ENCODE peak calls at places on chromosomes 13 and 19, in seven cellular contexts. One of them, this sample, is unnamed.

GRCh38 chr19:944663-945241 is 18.9 kb downstream of the ARID3A start:
- DNase-seq in NCI-H2029: no peak
- DNase-seq in stimulated activated CD4-positive, alpha-beta T cell treated with anti-CD3 and anti-CD28 coated beads, Interleukin-1b, Interleukin-23, amount 100 ng/mL, for 48 hours: no peak
- DNase-seq in ACHN: no peak
- DNase-seq in neural progenitor cell: no peak
- DNase-seq in T-helper 1 cell: no peak
- DNase-seq in AG09309: no peak
- DNase-seq in this sample: no peak

GRCh38 chr19:16459680-16460079 is 12.1 kb downstream of the EPS15L1 start:
- DNase-seq in ACHN: no peak
- DNase-seq in stimulated activated CD4-positive, alpha-beta T cell treated with anti-CD3 and anti-CD28 coated beads, Interleukin-1b, Interleukin-23, amount 100 ng/mL, for 48 hours: no peak
- DNase-seq in NCI-H2029: no peak
- DNase-seq in neural progenitor cell: no peak
- DNase-seq in AG09309: no peak
- DNase-seq in T-helper 1 cell: no peak
- DNase-seq in this sample: no peak

GRCh38 chr13:50453238-50453637 is 390.3 kb downstream of the DLEU7 start:
- DNase-seq in stimulated activated CD4-positive, alpha-beta T cell treated with anti-CD3 and anti-CD28 coated beads, Interleukin-1b, Interleukin-23, amount 100 ng/mL, for 48 hours: no peak
- DNase-seq in ACHN: no peak
- DNase-seq in neural progenitor cell: no peak
- DNase-seq in NCI-H2029: no peak
- DNase-seq in AG09309: no peak
- DNase-seq in T-helper 1 cell: no peak
- DNase-seq in this sample: no peak

GRCh38 chr19:42634409-42635232 is 39.9 kb upstream of the CEACAM8 start:
- DNase-seq in AG09309: no peak
- DNase-seq in ACHN: peak; percentile 34
- DNase-seq in stimulated activated CD4-positive, alpha-beta T cell treated with anti-CD3 and anti-CD28 coated beads, Interleukin-1b, Interleukin-23, amount 100 ng/mL, for 48 hours: peak; percentile 49
- DNase-seq in neural progenitor cell: peak; percentile 2
- DNase-seq in NCI-H2029: peak; percentile 31
- DNase-seq in T-helper 1 cell: no peak
- DNase-seq in this sample: no peak

GRCh38 chr19:50384685-50385535 is 763 bp downstream of the POLD1 start:
- DNase-seq in T-helper 1 cell: no peak
- DNase-seq in AG09309: no peak
- DNase-seq in neural progenitor cell: peak; percentile 46
- DNase-seq in stimulated activated CD4-positive, alpha-beta T cell treated with anti-CD3 and anti-CD28 coated beads, Interleukin-1b, Interleukin-23, amount 100 ng/mL, for 48 hours: no peak
- DNase-seq in ACHN: no peak
- DNase-seq in NCI-H2029: no peak
- DNase-seq in this sample: no peak

GRCh38 chr13:112900691-112901091 is 68.3 kb upstream of the MCF2L start:
- DNase-seq in NCI-H2029: no peak
- DNase-seq in T-helper 1 cell: no peak
- DNase-seq in stimulated activated CD4-positive, alpha-beta T cell treated with anti-CD3 and anti-CD28 coated beads, Interleukin-1b, Interleukin-23, amount 100 ng/mL, for 48 hours: no peak
- DNase-seq in neural progenitor cell: peak; percentile 44
- DNase-seq in AG09309: no peak
- DNase-seq in ACHN: no peak
- DNase-seq in this sample: no peak

GRCh38 chr13:96684472-96684871 is 309.8 kb downstream of the OXGR1 start:
- DNase-seq in stimulated activated CD4-positive, alpha-beta T cell treated with anti-CD3 and anti-CD28 coated beads, Interleukin-1b, Interleukin-23, amount 100 ng/mL, for 48 hours: no peak
- DNase-seq in neural progenitor cell: no peak
- DNase-seq in T-helper 1 cell: no peak
- DNase-seq in NCI-H2029: no peak
- DNase-seq in ACHN: no peak
- DNase-seq in AG09309: no peak
- DNase-seq in this sample: no peak

GRCh38 chr13:39054112-39054511 is 15.9 kb downstream of the NHLRC3 start:
- DNase-seq in NCI-H2029: no peak
- DNase-seq in T-helper 1 cell: no peak
- DNase-seq in neural progenitor cell: no peak
- DNase-seq in AG09309: no peak
- DNase-seq in ACHN: no peak
- DNase-seq in stimulated activated CD4-positive, alpha-beta T cell treated with anti-CD3 and anti-CD28 coated beads, Interleukin-1b, Interleukin-23, amount 100 ng/mL, for 48 hours: no peak
- DNase-seq in this sample: no peak

GRCh38 chr19:13931582-13932378 is 6.4 kb downstream of the PODNL1 start:
- DNase-seq in AG09309: no peak
- DNase-seq in ACHN: no peak
- DNase-seq in NCI-H2029: no peak
- DNase-seq in neural progenitor cell: no peak
- DNase-seq in stimulated activated CD4-positive, alpha-beta T cell treated with anti-CD3 and anti-CD28 coated beads, Interleukin-1b, Interleukin-23, amount 100 ng/mL, for 48 hours: no peak
- DNase-seq in T-helper 1 cell: no peak
- DNase-seq in this sample: no peak

GRCh38 chr19:33241530-33242101 is 16.0 kb upstream of the SLC7A10 start:
- DNase-seq in AG09309: no peak
- DNase-seq in stimulated activated CD4-positive, alpha-beta T cell treated with anti-CD3 and anti-CD28 coated beads, Interleukin-1b, Interleukin-23, amount 100 ng/mL, for 48 hours: no peak
- DNase-seq in ACHN: no peak
- DNase-seq in neural progenitor cell: peak; percentile 55
- DNase-seq in T-helper 1 cell: no peak
- DNase-seq in NCI-H2029: no peak
- DNase-seq in this sample: no peak

GRCh38 chr13:106210327-106210726 is 325.1 kb downstream of the EFNB2 start:
- DNase-seq in AG09309: no peak
- DNase-seq in neural progenitor cell: no peak
- DNase-seq in ACHN: no peak
- DNase-seq in NCI-H2029: no peak
- DNase-seq in T-helper 1 cell: no peak
- DNase-seq in stimulated activated CD4-positive, alpha-beta T cell treated with anti-CD3 and anti-CD28 coated beads, Interleukin-1b, Interleukin-23, amount 100 ng/mL, for 48 hours: no peak
- DNase-seq in this sample: no peak

GRCh38 chr19:29694669-29695627 is 20.1 kb downstream of the C19orf12 start:
- DNase-seq in neural progenitor cell: peak; percentile 85
- DNase-seq in T-helper 1 cell: peak; percentile 70
- DNase-seq in AG09309: peak; percentile 37
- DNase-seq in ACHN: peak; percentile 45
- DNase-seq in NCI-H2029: peak; percentile 90
- DNase-seq in stimulated activated CD4-positive, alpha-beta T cell treated with anti-CD3 and anti-CD28 coated beads, Interleukin-1b, Interleukin-23, amount 100 ng/mL, for 48 hours: peak; percentile 82
- DNase-seq in this sample: peak; percentile 66

GRCh38 chr13:22194106-22194810 is 523.4 kb downstream of the FGF9 start:
- DNase-seq in ACHN: no peak
- DNase-seq in NCI-H2029: peak; percentile 42
- DNase-seq in stimulated activated CD4-positive, alpha-beta T cell treated with anti-CD3 and anti-CD28 coated beads, Interleukin-1b, Interleukin-23, amount 100 ng/mL, for 48 hours: no peak
- DNase-seq in T-helper 1 cell: no peak
- DNase-seq in AG09309: no peak
- DNase-seq in neural progenitor cell: no peak
- DNase-seq in this sample: no peak

GRCh38 chr19:29849234-29849633 is 37.4 kb downstream of the CCNE1 start:
- DNase-seq in stimulated activated CD4-positive, alpha-beta T cell treated with anti-CD3 and anti-CD28 coated beads, Interleukin-1b, Interleukin-23, amount 100 ng/mL, for 48 hours: no peak
- DNase-seq in AG09309: no peak
- DNase-seq in T-helper 1 cell: no peak
- DNase-seq in NCI-H2029: no peak
- DNase-seq in neural progenitor cell: no peak
- DNase-seq in ACHN: no peak
- DNase-seq in this sample: no peak

GRCh38 chr19:38655148-38655824 is 7.8 kb downstream of the ACTN4 start:
- DNase-seq in T-helper 1 cell: no peak
- DNase-seq in stimulated activated CD4-positive, alpha-beta T cell treated with anti-CD3 and anti-CD28 coated beads, Interleukin-1b, Interleukin-23, amount 100 ng/mL, for 48 hours: peak; percentile 57
- DNase-seq in ACHN: no peak
- DNase-seq in neural progenitor cell: no peak
- DNase-seq in NCI-H2029: no peak
- DNase-seq in AG09309: no peak
- DNase-seq in this sample: no peak

GRCh38 chr13:46041335-46041934 is 11.1 kb downstream of the ZC3H13 start:
- DNase-seq in T-helper 1 cell: no peak
- DNase-seq in NCI-H2029: no peak
- DNase-seq in stimulated activated CD4-positive, alpha-beta T cell treated with anti-CD3 and anti-CD28 coated beads, Interleukin-1b, Interleukin-23, amount 100 ng/mL, for 48 hours: no peak
- DNase-seq in neural progenitor cell: no peak
- DNase-seq in ACHN: no peak
- DNase-seq in AG09309: peak; percentile 13
- DNase-seq in this sample: no peak

GRCh38 chr13:69109891-69110525 is 997.6 kb upstream of the ATXN8OS start:
- DNase-seq in T-helper 1 cell: no peak
- DNase-seq in stimulated activated CD4-positive, alpha-beta T cell treated with anti-CD3 and anti-CD28 coated beads, Interleukin-1b, Interleukin-23, amount 100 ng/mL, for 48 hours: no peak
- DNase-seq in AG09309: no peak
- DNase-seq in neural progenitor cell: peak; percentile 15
- DNase-seq in ACHN: peak; percentile 21
- DNase-seq in NCI-H2029: no peak
- DNase-seq in this sample: no peak

GRCh38 chr19:46181386-46181774 is 33.3 kb downstream of the IGFL2 start:
- DNase-seq in ACHN: no peak
- DNase-seq in neural progenitor cell: no peak
- DNase-seq in NCI-H2029: no peak
- DNase-seq in AG09309: no peak
- DNase-seq in stimulated activated CD4-positive, alpha-beta T cell treated with anti-CD3 and anti-CD28 coated beads, Interleukin-1b, Interleukin-23, amount 100 ng/mL, for 48 hours: peak; percentile 44
- DNase-seq in T-helper 1 cell: no peak
- DNase-seq in this sample: no peak

GRCh38 chr13:71860547-71861131 is 6.4 kb downstream of the DACH1 start:
- DNase-seq in ACHN: no peak
- DNase-seq in stimulated activated CD4-positive, alpha-beta T cell treated with anti-CD3 and anti-CD28 coated beads, Interleukin-1b, Interleukin-23, amount 100 ng/mL, for 48 hours: no peak
- DNase-seq in AG09309: no peak
- DNase-seq in neural progenitor cell: no peak
- DNase-seq in T-helper 1 cell: no peak
- DNase-seq in NCI-H2029: no peak
- DNase-seq in this sample: no peak

GRCh38 chr19:15897026-15897737 is 692 bp downstream of the CYP4F2 start:
- DNase-seq in T-helper 1 cell: no peak
- DNase-seq in neural progenitor cell: no peak
- DNase-seq in NCI-H2029: no peak
- DNase-seq in stimulated activated CD4-positive, alpha-beta T cell treated with anti-CD3 and anti-CD28 coated beads, Interleukin-1b, Interleukin-23, amount 100 ng/mL, for 48 hours: no peak
- DNase-seq in ACHN: no peak
- DNase-seq in AG09309: no peak
- DNase-seq in this sample: no peak

GRCh38 chr19:6263306-6264076 is 16.3 kb downstream of the MLLT1 start:
- DNase-seq in NCI-H2029: no peak
- DNase-seq in neural progenitor cell: no peak
- DNase-seq in AG09309: no peak
- DNase-seq in stimulated activated CD4-positive, alpha-beta T cell treated with anti-CD3 and anti-CD28 coated beads, Interleukin-1b, Interleukin-23, amount 100 ng/mL, for 48 hours: no peak
- DNase-seq in T-helper 1 cell: no peak
- DNase-seq in ACHN: no peak
- DNase-seq in this sample: no peak

GRCh38 chr13:94712812-94713555 is 639 bp upstream of the SOX21 start:
- DNase-seq in AG09309: peak; percentile 13
- DNase-seq in NCI-H2029: peak; percentile 35
- DNase-seq in T-helper 1 cell: no peak
- DNase-seq in neural progenitor cell: peak; percentile 92
- DNase-seq in ACHN: peak; percentile 45
- DNase-seq in stimulated activated CD4-positive, alpha-beta T cell treated with anti-CD3 and anti-CD28 coated beads, Interleukin-1b, Interleukin-23, amount 100 ng/mL, for 48 hours: no peak
- DNase-seq in this sample: peak; percentile 30

GRCh38 chr13:55403887-55404487 is 1736.7 kb upstream of the PRR20A start:
- DNase-seq in NCI-H2029: no peak
- DNase-seq in stimulated activated CD4-positive, alpha-beta T cell treated with anti-CD3 and anti-CD28 coated beads, Interleukin-1b, Interleukin-23, amount 100 ng/mL, for 48 hours: no peak
- DNase-seq in neural progenitor cell: no peak
- DNase-seq in T-helper 1 cell: no peak
- DNase-seq in AG09309: no peak
- DNase-seq in ACHN: no peak
- DNase-seq in this sample: no peak

GRCh38 chr13:29884671-29885424 is 34.4 kb upstream of the UBL3 start:
- DNase-seq in NCI-H2029: no peak
- DNase-seq in ACHN: no peak
- DNase-seq in AG09309: no peak
- DNase-seq in stimulated activated CD4-positive, alpha-beta T cell treated with anti-CD3 and anti-CD28 coated beads, Interleukin-1b, Interleukin-23, amount 100 ng/mL, for 48 hours: no peak
- DNase-seq in T-helper 1 cell: no peak
- DNase-seq in neural progenitor cell: peak; percentile 78
- DNase-seq in this sample: no peak

GRCh38 chr19:39927524-39928356 is 6.7 kb downstream of the FCGBP start:
- DNase-seq in NCI-H2029: no peak
- DNase-seq in stimulated activated CD4-positive, alpha-beta T cell treated with anti-CD3 and anti-CD28 coated beads, Interleukin-1b, Interleukin-23, amount 100 ng/mL, for 48 hours: no peak
- DNase-seq in neural progenitor cell: no peak
- DNase-seq in ACHN: no peak
- DNase-seq in T-helper 1 cell: no peak
- DNase-seq in AG09309: no peak
- DNase-seq in this sample: no peak